ENCODE peak calls at places on chromosomes 4 and X, in ten cellular contexts. C is right cardiac atrium, Y is brain microvascular endothelial cell, T is neural progenitor cell, Q is fibroblast of lung, J is AG04450, H is right lobe of liver, I is substantia nigra, N is MM.1S, O is lower lobe of right lung. M is an unnamed sample.

GRCh38 chrX:41338422-41338821 is 4.5 kb downstream of the DDX3X start:
- DNase-seq in C (no peak), Y (no peak), T (no peak), Q (peak), J (no peak), H (no peak), I (no peak), N (no peak), O (no peak), M (no peak)

GRCh38 chrX:129797251-129797906 is 17.6 kb downstream of the SASH3 start:
- DNase-seq in C (no peak), Y (no peak), T (no peak), Q (no peak), J (no peak), H (no peak), I (no peak), N (no peak), O (no peak), M (no peak)

GRCh38 chr4:175456131-175456530 is 355.9 kb downstream of the GPM6A start:
- DNase-seq in C (no peak), Y (no peak), T (no peak), Q (no peak), J (no peak), H (no peak), I (no peak), N (no peak), O (no peak), M (no peak)

GRCh38 chrX:135707880-135708279 is 5.6 kb upstream of the CT45A1 start:
- DNase-seq in C (peak), Y (no peak), T (peak), Q (no peak), J (no peak), H (no peak), I (no peak), N (peak), O (no peak), M (no peak)

GRCh38 chr4:155964016-155964891 is 10.6 kb upstream of the CTSO start:
- DNase-seq in C (peak), Y (peak), T (no peak), Q (no peak), J (no peak), H (no peak), I (no peak), N (no peak), O (no peak), M (no peak)

GRCh38 chr4:56655209-56655626 is 25.9 kb downstream of the HOPX start:
- DNase-seq in C (peak), Y (no peak), T (peak), Q (peak), J (no peak), H (no peak), I (peak), N (no peak), O (no peak), M (no peak)

GRCh38 chr4:43693876-43694275 is 754.7 kb downstream of the KCTD8 start:
- DNase-seq in C (no peak), Y (no peak), T (no peak), Q (no peak), J (no peak), H (no peak), I (no peak), N (no peak), O (no peak), M (no peak)

GRCh38 chr4:151783867-151784266 is 23.1 kb upstream of the GATB start:
- DNase-seq in C (no peak), Y (peak), T (no peak), Q (no peak), J (no peak), H (no peak), I (no peak), N (no peak), O (no peak), M (no peak)

GRCh38 chr4:82217986-82218715 is 155.6 kb downstream of the HNRNPD start:
- DNase-seq in C (peak), Y (no peak), T (peak), Q (no peak), J (no peak), H (no peak), I (no peak), N (peak), O (no peak), M (no peak)

GRCh38 chr4:28225005-28225404 is 1364.4 kb downstream of the STIM2 start:
- DNase-seq in C (no peak), Y (peak), T (peak), Q (peak), J (no peak), H (peak), I (peak), N (peak), O (no peak), M (no peak)

GRCh38 chrX:31038585-31039326 is 33.1 kb downstream of the FTHL17 start:
- DNase-seq in C (peak), Y (peak), T (peak), Q (peak), J (peak), H (no peak), I (no peak), N (peak), O (no peak), M (no peak)

GRCh38 chr4:85298037-85298436 is 176.9 kb upstream of the ARHGAP24 start:
- DNase-seq in C (no peak), Y (no peak), T (no peak), Q (no peak), J (no peak), H (no peak), I (no peak), N (no peak), O (no peak), M (no peak)

GRCh38 chr4:140755811-140756291 is 334 bp downstream of the TBC1D9 start:
- DNase-seq in C (peak), Y (no peak), T (peak), Q (peak), J (no peak), H (peak), I (peak), N (peak), O (peak), M (peak)

GRCh38 chr4:148124512-148124911 is 317.7 kb downstream of the NR3C2 start:
- DNase-seq in C (no peak), Y (no peak), T (no peak), Q (peak), J (no peak), H (no peak), I (no peak), N (no peak), O (no peak), M (no peak)

GRCh38 chr4:48254381-48255072 is 15.1 kb downstream of the TEC start:
- DNase-seq in C (peak), Y (peak), T (no peak), Q (peak), J (no peak), H (peak), I (no peak), N (no peak), O (no peak), M (no peak)

GRCh38 chrX:13489451-13489850 is 80.0 kb upstream of the EGFL6 start:
- DNase-seq in C (peak), Y (peak), T (no peak), Q (peak), J (no peak), H (no peak), I (no peak), N (no peak), O (peak), M (no peak)

GRCh38 chrX:32545100-32545499 is 666.2 kb downstream of the DMD start:
- DNase-seq in C (no peak), Y (no peak), T (no peak), Q (no peak), J (no peak), H (no peak), I (no peak), N (no peak), O (no peak), M (no peak)

GRCh38 chr4:2259036-2259540 is 2.8 kb downstream of the MXD4 start:
- DNase-seq in C (peak), Y (no peak), T (no peak), Q (no peak), J (no peak), H (peak), I (no peak), N (no peak), O (peak), M (no peak)
- H3K27ac ChIP-seq in C (peak), Y (no peak), T (no peak), Q (no peak), J (no peak), H (peak), I (peak), N (no peak), O (peak), M (no peak)

GRCh38 chrX:71618787-71619186 is 476 bp upstream of the CXCR3 start:
- DNase-seq in C (no peak), Y (no peak), T (no peak), Q (no peak), J (no peak), H (no peak), I (no peak), N (no peak), O (no peak), M (no peak)
- H3K27ac ChIP-seq in C (no peak), Y (no peak), T (no peak), Q (no peak), J (no peak), H (no peak), I (no peak), N (peak), O (no peak), M (peak)

GRCh38 chr4:6367313-6367945 is 97.8 kb downstream of the WFS1 start:
- DNase-seq in C (peak), Y (no peak), T (peak), Q (no peak), J (no peak), H (no peak), I (no peak), N (no peak), O (no peak), M (no peak)

GRCh38 chr4:6369035-6369434 is 99.4 kb downstream of the WFS1 start:
- DNase-seq in C (no peak), Y (no peak), T (no peak), Q (no peak), J (no peak), H (no peak), I (no peak), N (no peak), O (no peak), M (no peak)

GRCh38 chr4:6368096-6368495 is 98.4 kb downstream of the WFS1 start:
- DNase-seq in C (peak), Y (no peak), T (no peak), Q (no peak), J (no peak), H (no peak), I (no peak), N (no peak), O (no peak), M (no peak)

GRCh38 chr4:6369511-6369910 is 99.9 kb downstream of the WFS1 start:
- DNase-seq in C (peak), Y (no peak), T (no peak), Q (no peak), J (no peak), H (no peak), I (no peak), N (no peak), O (no peak), M (no peak)

GRCh38 chr4:6368601-6369000 is 99.0 kb downstream of the WFS1 start:
- DNase-seq in C (peak), Y (no peak), T (no peak), Q (no peak), J (no peak), H (no peak), I (no peak), N (no peak), O (no peak), M (no peak)
- H3K27ac ChIP-seq in C (no peak), Y (no peak), T (no peak), Q (no peak), J (no peak), H (no peak), I (no peak), N (no peak), O (no peak), M (no peak)

DNA sequence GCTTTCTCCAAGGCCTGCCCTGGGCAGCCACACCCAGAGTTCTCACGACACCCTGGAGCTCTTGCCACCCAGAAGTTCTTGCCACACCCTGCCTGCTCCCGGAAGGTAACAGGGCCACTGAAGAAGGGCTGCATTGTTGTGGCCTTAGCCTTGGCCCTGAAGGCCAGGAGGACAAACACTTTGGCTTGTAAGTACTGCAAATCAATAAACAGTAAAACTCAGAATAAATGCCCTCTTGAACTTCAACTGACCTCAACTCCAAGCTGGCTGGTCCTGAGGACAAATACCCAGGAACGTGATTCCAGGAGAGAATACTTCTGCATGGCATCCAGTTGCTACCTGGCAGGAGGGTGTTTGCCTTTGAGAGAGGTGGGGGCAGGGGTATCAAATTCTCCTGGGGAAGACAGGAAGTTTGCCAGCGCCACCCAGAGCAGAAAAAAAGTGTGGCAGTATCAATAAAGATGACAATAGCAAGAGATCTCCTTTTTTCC is 54.1 kb downstream of the TLR10 start:
- DNase-seq in C (no peak), Y (no peak), T (no peak), Q (no peak), J (no peak), H (no peak), I (no peak), N (no peak), O (peak), M (no peak)
- H3K27ac ChIP-seq in C (no peak), Y (no peak), T (no peak), Q (no peak), J (no peak), H (no peak), I (no peak), N (no peak), O (no peak), M (no peak)

DNA sequence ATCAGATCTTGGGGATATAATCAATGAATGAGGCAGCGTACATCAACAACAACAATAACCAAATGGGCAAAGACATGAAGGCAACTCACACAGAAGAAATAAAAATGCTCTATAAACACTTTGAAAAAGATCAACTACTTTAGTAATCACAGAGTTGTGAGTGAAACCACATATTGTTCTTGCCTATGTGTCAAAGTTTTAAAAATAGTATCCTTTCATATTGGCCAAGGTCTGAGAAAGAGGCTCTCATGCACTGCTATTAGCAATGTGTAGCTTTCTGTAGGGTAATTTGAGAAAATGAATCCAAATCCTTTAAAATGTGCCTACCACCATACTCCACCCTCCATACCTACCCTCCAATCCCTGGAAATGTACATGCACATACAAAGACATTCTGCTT is 25.0 kb downstream of the COQ2 start:
- DNase-seq in C (no peak), Y (no peak), T (no peak), Q (no peak), J (no peak), H (no peak), I (no peak), N (peak), O (no peak), M (no peak)
- H3K27ac ChIP-seq in C (no peak), Y (no peak), T (no peak), Q (no peak), J (no peak), H (no peak), I (no peak), N (peak), O (no peak), M (no peak)

GRCh38 chr4:22667332-22667731 is 25.4 kb upstream of the GBA3 start:
- DNase-seq in C (peak), Y (no peak), T (no peak), Q (peak), J (no peak), H (no peak), I (no peak), N (no peak), O (no peak), M (no peak)

DNA sequence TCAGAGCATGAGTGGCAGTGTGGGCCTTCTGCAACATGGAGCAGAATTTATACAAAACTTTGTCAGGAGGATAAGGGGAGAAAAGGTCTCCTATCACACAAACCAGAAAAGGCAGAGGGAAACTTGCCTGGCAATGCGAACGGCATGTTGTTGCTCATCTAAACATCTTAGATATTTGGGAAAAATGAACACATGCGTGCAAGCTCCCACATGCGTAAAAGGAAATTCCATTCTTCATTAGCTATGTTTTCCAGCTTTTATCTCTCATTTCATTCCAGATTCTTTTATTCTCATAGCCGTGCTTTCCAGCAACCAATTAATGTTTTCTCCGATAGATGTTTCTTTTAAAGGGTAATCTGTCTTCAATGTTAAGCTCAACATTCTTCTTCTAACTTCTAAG is 31.3 kb upstream of the GBA3 start:
- DNase-seq in C (no peak), Y (peak), T (no peak), Q (no peak), J (no peak), H (no peak), I (no peak), N (no peak), O (no peak), M (no peak)
- H3K27ac ChIP-seq in C (no peak), Y (peak), T (no peak), Q (no peak), J (no peak), H (no peak), I (no peak), N (no peak), O (no peak), M (no peak)

DNA sequence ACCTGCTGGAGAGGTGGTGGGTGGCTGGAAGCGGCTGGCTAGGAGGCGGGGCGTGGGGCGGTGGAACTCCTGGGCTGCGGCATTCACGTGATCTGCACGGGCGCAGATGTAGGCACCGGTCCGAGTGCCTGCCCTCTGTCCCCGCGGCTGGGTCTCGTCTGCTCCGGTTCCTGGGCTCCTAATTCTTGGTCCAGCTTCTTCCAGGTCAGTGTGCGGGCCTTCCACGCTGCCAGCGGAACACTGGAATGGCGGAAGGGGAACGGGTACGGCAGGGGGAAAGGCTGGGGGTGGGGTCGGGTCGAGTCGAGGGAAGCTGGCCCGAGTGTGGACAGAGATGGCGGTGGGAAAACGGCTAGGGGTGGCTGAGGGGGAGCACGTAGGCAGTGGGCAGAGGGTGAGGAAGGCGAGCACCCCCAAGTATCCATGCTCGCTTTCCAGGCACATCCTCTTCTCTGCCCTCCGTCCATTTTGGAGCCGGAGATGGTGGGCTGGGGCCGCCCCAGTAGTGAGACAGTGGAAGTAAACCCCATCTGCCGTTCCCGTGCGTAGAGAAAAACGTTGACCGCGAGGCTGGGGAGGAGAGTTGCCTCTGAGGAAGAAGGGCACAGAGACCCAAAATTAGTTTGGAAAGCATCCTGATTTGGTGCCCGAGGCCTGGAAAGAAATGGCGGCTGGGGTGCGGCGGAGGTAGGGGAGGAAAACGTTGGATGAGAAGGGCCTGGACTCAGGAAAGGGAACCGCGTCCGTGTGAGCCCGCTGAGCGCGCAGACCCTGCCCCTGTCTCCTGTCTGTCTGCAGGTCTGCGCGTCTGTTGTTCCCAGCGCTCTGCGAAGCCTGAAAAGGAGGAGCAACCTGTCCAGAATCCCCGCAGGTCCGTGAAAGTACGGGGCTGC is at the start of gene TCEAL4:
- DNase-seq in C (peak), Y (peak), T (peak), Q (peak), J (no peak), H (peak), I (peak), N (peak), O (peak), M (no peak)
- H3K27ac ChIP-seq in C (peak), Y (peak), T (no peak), Q (peak), J (peak), H (peak), I (peak), N (no peak), O (peak), M (no peak)

GRCh38 chrX:1507511-1508463 is 29.2 kb downstream of the P2RY8 start:
- DNase-seq in C (no peak), Y (no peak), T (no peak), Q (no peak), J (no peak), H (peak), I (no peak), N (no peak), O (peak), M (peak)

GRCh38 chrX:1511829-1512228 is 25.2 kb downstream of the P2RY8 start:
- DNase-seq in C (no peak), Y (no peak), T (no peak), Q (no peak), J (no peak), H (peak), I (no peak), N (no peak), O (no peak), M (no peak)

GRCh38 chrX:1506916-1507315 is 30.1 kb downstream of the P2RY8 start:
- DNase-seq in C (no peak), Y (no peak), T (no peak), Q (no peak), J (no peak), H (peak), I (no peak), N (no peak), O (no peak), M (no peak)

GRCh38 chrX:1516596-1517104 is 20.3 kb downstream of the P2RY8 start:
- DNase-seq in C (no peak), Y (no peak), T (no peak), Q (no peak), J (no peak), H (peak), I (no peak), N (no peak), O (no peak), M (peak)

GRCh38 chrX:1511150-1511549 is 25.8 kb downstream of the P2RY8 start:
- DNase-seq in C (no peak), Y (no peak), T (no peak), Q (no peak), J (no peak), H (no peak), I (no peak), N (no peak), O (no peak), M (no peak)
- H3K27ac ChIP-seq in C (no peak), Y (no peak), T (no peak), Q (no peak), J (no peak), H (no peak), I (no peak), N (no peak), O (no peak), M (no peak)

M was measured in HL-60.